ENCODE peak calls at places on chromosomes 5 and 9, in five cellular contexts. Y is psoas muscle, E is skeletal muscle cell, F is upper lobe of right lung, I is GM06990. G is an unnamed sample.

GRCh38 chr5:119801570-119801969 is 172.2 kb downstream of the FAM170A start:
- DNase-seq in Y (no peak), I (no peak), F (no peak), E (no peak), G (no peak)

GRCh38 chr5:20636686-20637085 is 648.7 kb upstream of the CDH18 start:
- DNase-seq in E (no peak), I (no peak), Y (no peak), F (no peak), G (no peak)

GRCh38 chr9:135901036-135901758 is 6.1 kb downstream of the CAMSAP1 start:
- DNase-seq in F (peak; percentile 20), Y (no peak), I (no peak), E (no peak), G (no peak)

GRCh38 chr9:136133191-136133958 is 14.7 kb upstream of the TMEM250 start:
- DNase-seq in F (no peak), E (no peak), I (no peak), Y (peak; percentile 57), G (no peak)

GRCh38 chr9:104094534-104095020 is 468 bp downstream of the SMC2 start:
- DNase-seq in E (no peak), I (no peak), Y (no peak), F (no peak), G (no peak)

GRCh38 chr9:99199938-99200539 is 21.7 kb downstream of the ALG2 start:
- DNase-seq in E (no peak), I (no peak), Y (no peak), F (no peak), G (no peak)

GRCh38 chr5:150486402-150487198 is 21.3 kb upstream of the NDST1 start:
- DNase-seq in F (peak; percentile 87), Y (peak; percentile 67), E (no peak), I (peak; percentile 75), G (no peak)

GRCh38 chr9:36991516-36992134 is 42.4 kb downstream of the PAX5 start:
- DNase-seq in I (peak; percentile 60), Y (no peak), F (peak; percentile 18), E (no peak), G (no peak)

GRCh38 chr9:122126340-122127333 is 32.9 kb downstream of the NDUFA8 start:
- DNase-seq in I (no peak), F (no peak), Y (no peak), E (no peak), G (no peak)

GRCh38 chr9:122402403-122403268 is 31.8 kb downstream of the PTGS1 start:
- DNase-seq in I (no peak), E (peak; percentile 91), F (no peak), Y (no peak), G (peak; percentile 90)

GRCh38 chr9:2340046-2340760 is 281.4 kb upstream of the VLDLR start:
- DNase-seq in E (no peak), Y (no peak), I (no peak), F (no peak), G (peak; percentile 31)

GRCh38 chr5:6542421-6543345 is 90.2 kb downstream of the NSUN2 start:
- DNase-seq in E (no peak), I (no peak), F (no peak), Y (no peak), G (peak; percentile 86)

GRCh38 chr9:127291379-127291778 is 26.8 kb downstream of the GARNL3 start:
- DNase-seq in E (no peak), Y (no peak), I (no peak), F (no peak), G (no peak)

GRCh38 chr5:2017540-2018389 is 135.0 kb upstream of the IRX4 start:
- DNase-seq in I (no peak), F (no peak), Y (no peak), E (no peak), G (no peak)

GRCh38 chr9:87184956-87185642 is 237.8 kb upstream of the GAS1 start:
- DNase-seq in Y (no peak), E (no peak), I (no peak), F (no peak), G (no peak)

GRCh38 chr5:113189291-113189690 is 212.7 kb downstream of the DCP2 start:
- DNase-seq in F (no peak), E (no peak), Y (no peak), I (no peak), G (no peak)

GRCh38 chr5:62328772-62329491 is 22.9 kb downstream of the KIF2A start:
- DNase-seq in I (no peak), F (no peak), Y (no peak), E (no peak), G (no peak)

GRCh38 chr5:119255571-119256356 is 100.1 kb upstream of the TNFAIP8 start:
- DNase-seq in I (no peak), Y (no peak), F (no peak), E (no peak), G (no peak)

GRCh38 chr5:7331083-7331482 is 64.9 kb upstream of the ADCY2 start:
- DNase-seq in E (no peak), F (no peak), I (no peak), Y (no peak), G (no peak)

GRCh38 chr5:2724831-2725230 is 26.6 kb downstream of the IRX2 start:
- DNase-seq in Y (no peak), F (no peak), E (no peak), I (no peak), G (no peak)

GRCh38 chr5:179404321-179405053 is 59.2 kb upstream of the ADAMTS2 start:
- DNase-seq in I (no peak), Y (no peak), E (no peak), F (no peak), G (peak; percentile 87)

GRCh38 chr9:113511856-113512761 is 48.6 kb downstream of the RGS3 start:
- DNase-seq in F (no peak), Y (no peak), E (no peak), I (peak; percentile 62), G (no peak)

GRCh38 chr5:154146409-154146808 is 44.1 kb upstream of the GALNT10 start:
- DNase-seq in I (no peak), E (no peak), F (no peak), Y (no peak), G (peak; percentile 45)

GRCh38 chr5:122267195-122267594 is 44.8 kb upstream of the SNCAIP start:
- DNase-seq in I (no peak), F (no peak), Y (no peak), E (no peak), G (no peak)

GRCh38 chr9:129697956-129698757 is 32.7 kb downstream of the PRRX2 start:
- DNase-seq in Y (peak; percentile 75), E (no peak), F (no peak), I (no peak), G (no peak)

GRCh38 chr9:110383491-110383890 is 45.8 kb upstream of the TXNDC8 start:
- DNase-seq in E (no peak), Y (no peak), I (no peak), F (peak; percentile 40), G (no peak)

GRCh38 chr9:110391826-110392485 is 54.3 kb upstream of the TXNDC8 start:
- DNase-seq in E (no peak), Y (no peak), I (no peak), F (no peak), G (no peak)

GRCh38 chr9:110389148-110389783 is 51.6 kb upstream of the TXNDC8 start:
- DNase-seq in Y (no peak), I (no peak), F (no peak), E (no peak), G (no peak)
- H3K4me3 ChIP-seq in Y (no peak overlapping the region), I (no peak overlapping the region), F (no peak overlapping the region), E (no peak overlapping the region), G (no peak overlapping the region)

GRCh38 chr5:158079097-158079496 is 220.2 kb upstream of the CLINT1 start:
- DNase-seq in Y (no peak), F (no peak), E (no peak), I (no peak), G (no peak)

GRCh38 chr5:158074597-158074991 is 215.6 kb upstream of the CLINT1 start:
- DNase-seq in E (no peak), I (no peak), F (no peak), Y (no peak), G (no peak)

GRCh38 chr5:158070855-158071254 is 211.9 kb upstream of the CLINT1 start:
- DNase-seq in F (no peak), I (no peak), E (no peak), Y (no peak), G (no peak)

GRCh38 chr5:158080112-158080511 is 221.2 kb upstream of the CLINT1 start:
- DNase-seq in Y (no peak), E (no peak), I (no peak), F (no peak), G (no peak)

GRCh38 chr5:158074992-158075769 is 216.2 kb upstream of the CLINT1 start:
- DNase-seq in Y (peak; percentile 66), F (no peak), E (peak; percentile 44), I (peak; percentile 3), G (peak; percentile 94)
- H3K4me3 ChIP-seq in Y (peak overlapping the region; percentile 30), F (peak overlapping the region; percentile 14), E (peak overlapping the region; percentile 20), I (no peak overlapping the region), G (peak overlapping the region; percentile 32)

GRCh38 chr5:107566537-107566875 is 104.2 kb downstream of the EFNA5 start:
- DNase-seq in I (no peak), F (no peak), E (no peak), Y (no peak), G (no peak)

GRCh38 chr5:107564896-107565295 is 105.8 kb downstream of the EFNA5 start:
- DNase-seq in E (no peak), I (no peak), Y (no peak), F (no peak), G (no peak)

GRCh38 chr5:107567901-107568671 is 102.7 kb downstream of the EFNA5 start:
- DNase-seq in I (no peak), Y (no peak), E (no peak), F (no peak), G (no peak)

GRCh38 chr5:107563957-107564544 is 106.7 kb downstream of the EFNA5 start:
- DNase-seq in F (no peak), Y (no peak), I (no peak), E (no peak), G (no peak)

DNA sequence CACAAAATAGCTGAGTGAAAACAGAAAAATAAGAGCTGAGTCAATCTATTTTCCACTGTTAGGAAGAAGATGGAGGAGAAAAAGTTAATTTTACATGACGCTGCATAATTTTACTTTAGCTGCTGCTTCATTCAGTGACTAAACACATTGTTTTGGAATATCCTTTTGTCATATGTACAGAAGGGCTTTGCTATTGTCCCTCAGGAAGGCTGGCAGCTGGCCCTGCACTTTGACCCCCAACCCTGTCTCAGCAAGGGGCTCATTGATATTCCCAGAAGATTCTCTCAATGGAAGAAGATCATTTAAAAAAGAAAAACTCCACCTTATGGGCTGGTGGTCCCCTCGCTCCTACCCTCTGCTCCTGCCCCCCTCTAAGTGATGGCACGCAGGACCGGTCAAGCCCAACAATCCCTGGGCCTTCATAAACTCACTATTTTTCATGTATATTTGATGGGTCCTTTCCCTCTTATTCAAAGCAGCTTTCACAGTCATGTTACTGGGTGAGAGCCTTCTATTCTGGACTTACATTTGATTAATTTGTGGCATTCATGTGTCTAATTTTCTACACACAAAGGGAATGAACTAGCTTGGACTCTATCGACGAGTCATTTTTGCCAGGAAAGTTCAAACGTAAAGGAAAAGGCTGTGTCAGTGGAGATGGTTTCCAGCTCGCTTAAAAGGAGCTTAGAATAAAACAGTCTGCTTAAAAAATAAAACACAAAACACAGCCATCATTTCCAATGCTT is 104.8 kb downstream of the EFNA5 start:
- DNase-seq in E (no peak), F (no peak), I (no peak), Y (no peak), G (no peak)
- H3K4me3 ChIP-seq in E (no peak overlapping the region), F (no peak overlapping the region), I (no peak overlapping the region), Y (no peak overlapping the region), G (no peak overlapping the region)

DNA sequence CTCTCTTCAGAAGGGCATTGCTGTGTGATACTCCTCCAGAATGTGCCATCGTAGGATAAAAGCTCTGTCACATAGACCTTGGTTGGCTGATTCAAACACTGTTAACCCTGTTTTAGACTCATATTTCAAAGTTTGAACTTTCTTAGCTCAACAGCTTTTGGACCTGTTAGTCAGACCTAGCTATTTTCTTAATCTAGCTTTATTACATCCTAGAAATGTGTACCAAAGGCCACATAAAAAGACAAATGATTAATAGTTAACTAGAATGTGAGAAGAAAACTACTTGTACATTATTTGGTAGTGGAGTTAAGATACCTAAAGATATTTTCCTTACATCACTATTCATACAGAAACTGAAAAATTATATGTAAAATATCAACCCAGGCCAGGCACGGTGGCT is 4.3 kb downstream of the RHOBTB3 start:
- DNase-seq in F (no peak), Y (no peak), E (no peak), I (no peak), G (no peak)
- H3K4me3 ChIP-seq in F (no peak overlapping the region), Y (peak overlapping the region; percentile 90), E (no peak overlapping the region), I (no peak overlapping the region), G (peak overlapping the region; percentile 72)